ENCODE peak calls at places on chromosomes 2 and 18, in four cellular contexts. U is lung, Q is A549, K is mammary epithelial cell. P is an unnamed sample.

GRCh38 chr18:36786686-36787085 is 42.1 kb downstream of the TPGS2 start:
- DNase-seq in U (peak), Q (no peak), K (peak), P (no peak)

GRCh38 chr2:148640767-148641166 is 3.8 kb upstream of the EPC2 start:
- DNase-seq in U (no peak), Q (no peak), K (no peak), P (no peak)

GRCh38 chr2:124804014-124804940 is 779.2 kb downstream of the CNTNAP5 start:
- DNase-seq in U (no peak), Q (peak), K (peak), P (no peak)

GRCh38 chr2:96143848-96144480 is 1.3 kb downstream of the DUSP2 start:
- DNase-seq in U (no peak), Q (no peak), K (no peak), P (no peak)

GRCh38 chr18:27223570-27224340 is 38.6 kb upstream of the CHST9 start:
- DNase-seq in U (no peak), Q (no peak), K (peak), P (peak)

GRCh38 chr2:88053301-88053700 is 2.3 kb downstream of the KRCC1 start:
- DNase-seq in U (no peak), Q (no peak), K (no peak), P (no peak)

GRCh38 chr2:128793414-128793813 is 474.7 kb upstream of the HS6ST1 start:
- DNase-seq in U (no peak), Q (no peak), K (no peak), P (peak)

GRCh38 chr18:75346671-75347070 is 80.8 kb downstream of the SMIM21 start:
- DNase-seq in U (no peak), Q (no peak), K (no peak), P (no peak)

GRCh38 chr2:58473165-58473564 is 232.0 kb upstream of the FANCL start:
- DNase-seq in U (no peak), Q (no peak), K (no peak), P (no peak)

GRCh38 chr18:54125429-54125828 is 99.0 kb downstream of the MBD2 start:
- DNase-seq in U (no peak), Q (no peak), K (no peak), P (no peak)

GRCh38 chr18:54130177-54130576 is 94.3 kb downstream of the MBD2 start:
- DNase-seq in U (no peak), Q (no peak), K (no peak), P (no peak)

GRCh38 chr18:54130631-54131030 is 93.8 kb downstream of the MBD2 start:
- DNase-seq in U (no peak), Q (no peak), K (no peak), P (no peak)

GRCh38 chr18:54129448-54130134 is 94.9 kb downstream of the MBD2 start:
- DNase-seq in U (no peak), Q (no peak), K (no peak), P (no peak)

DNA sequence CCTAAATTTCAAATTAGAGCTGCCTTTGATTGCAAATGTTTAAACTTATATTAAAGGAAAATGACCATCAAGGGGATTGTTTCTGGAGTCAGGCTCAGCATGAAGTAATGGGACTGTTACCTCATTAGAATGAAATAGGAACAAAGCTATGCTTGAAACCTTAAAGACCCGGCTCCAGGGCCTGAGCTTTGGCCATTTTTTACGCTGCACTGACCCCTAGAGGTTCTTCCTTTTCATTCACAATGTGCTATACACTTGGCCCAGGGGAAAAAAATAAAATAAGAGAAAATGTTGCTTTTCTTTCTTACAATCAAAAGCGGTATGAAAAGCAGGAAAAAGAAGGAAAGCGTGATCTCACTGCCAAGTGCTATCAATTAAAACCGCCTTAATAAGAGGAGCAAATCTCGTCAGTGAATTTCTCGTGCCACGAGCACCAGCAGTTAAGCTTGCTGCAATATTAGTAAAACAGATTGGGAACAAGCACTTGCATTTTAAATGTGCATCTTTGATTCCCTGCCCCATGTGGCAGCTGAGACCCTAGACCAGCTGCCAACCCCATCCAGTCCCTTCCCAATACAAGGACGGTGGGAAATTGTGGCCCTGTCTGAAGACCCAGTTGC is 96.6 kb downstream of the MBD2 start:
- DNase-seq in U (no peak), Q (peak), K (no peak), P (no peak)
- TF ChIP-seq CTCF in U (no peak), Q (peak), K (peak), P (peak)

GRCh38 chr2:154437104-154437503 is 261.4 kb upstream of the KCNJ3 start:
- DNase-seq in U (no peak), Q (no peak), K (no peak), P (no peak)

GRCh38 chr2:154443919-154444318 is 254.6 kb upstream of the KCNJ3 start:
- DNase-seq in U (no peak), Q (no peak), K (no peak), P (no peak)

GRCh38 chr2:154439156-154439555 is 259.3 kb upstream of the KCNJ3 start:
- DNase-seq in U (no peak), Q (no peak), K (no peak), P (no peak)
- TF ChIP-seq CTCF in U (no peak), Q (peak), K (peak), P (peak)

DNA sequence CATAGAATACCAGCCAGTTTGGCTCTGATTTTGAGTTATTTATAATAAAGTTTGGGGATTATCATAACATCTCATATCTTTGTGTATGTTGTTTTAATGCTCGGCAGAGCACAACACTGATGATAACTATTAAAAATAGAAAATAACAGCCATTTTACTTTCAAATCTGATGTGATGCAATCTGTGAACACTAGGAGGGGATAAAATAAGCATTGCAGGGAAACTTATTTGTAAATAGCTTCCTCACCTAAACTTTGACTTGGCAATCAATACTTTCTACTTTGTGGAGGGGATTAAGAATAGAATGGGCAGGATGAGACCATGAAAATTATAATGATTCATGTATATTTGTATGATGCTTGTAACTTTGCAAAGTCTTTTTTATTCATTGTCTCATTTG is 54.4 kb downstream of the USP14 start:
- DNase-seq in U (no peak), Q (no peak), K (no peak), P (no peak)
- TF ChIP-seq CTCF in U (no peak), Q (no peak), K (no peak), P (peak)

GRCh38 chr2:73282924-73283544 is 1.2 kb downstream of the FBXO41 start:
- DNase-seq in U (no peak), Q (no peak), K (no peak), P (no peak)
- TF ChIP-seq CTCF in U (no peak), Q (no peak), K (no peak), P (no peak)

P was measured in osteocyte.